ENCODE peak calls at places on chromosomes 11 and 22, in eight cellular contexts. S, A, V, Z, C, G, L and Q are unnamed samples.

GRCh38 chr11:37770145-37770544 is 1172.1 kb upstream of the RAG2 start:
- DNase-seq in S (peak), A (peak), V (no peak), Z (no peak), C (no peak), G (no peak), L (no peak), Q (no peak)

GRCh38 chr11:46674463-46675287 is 25.7 kb downstream of the ARHGAP1 start:
- DNase-seq in S (peak), A (no peak), V (peak), Z (no peak), C (no peak), G (no peak), L (no peak), Q (peak)

GRCh38 chr11:16784671-16785070 is 46.2 kb downstream of the C11orf58 start:
- DNase-seq in S (peak), A (peak), V (no peak), Z (no peak), C (no peak), G (no peak), L (no peak), Q (no peak)

GRCh38 chr11:36165638-36166389 is 123.4 kb downstream of the COMMD9 start:
- DNase-seq in S (no peak), A (no peak), V (no peak), Z (no peak), C (no peak), G (no peak), L (no peak), Q (peak)

GRCh38 chr22:39463931-39464390 is 7.1 kb downstream of the MGAT3 start:
- DNase-seq in S (peak), A (peak), V (no peak), Z (no peak), C (no peak), G (peak), L (peak), Q (no peak)

GRCh38 chr11:35141538-35141937 is 2.6 kb downstream of the CD44 start:
- DNase-seq in S (no peak), A (no peak), V (peak), Z (no peak), C (no peak), G (peak), L (peak), Q (no peak)

GRCh38 chr11:89633125-89633695 is 76.9 kb upstream of the TRIM77 start:
- DNase-seq in S (no peak), A (no peak), V (no peak), Z (no peak), C (no peak), G (no peak), L (peak), Q (no peak)

GRCh38 chr22:21865041-21865440 is 2.4 kb downstream of the MAPK1 start:
- DNase-seq in S (peak), A (peak), V (no peak), Z (no peak), C (no peak), G (peak), L (peak), Q (peak)

GRCh38 chr11:6608011-6608410 is 4.0 kb downstream of the TAF10 start:
- DNase-seq in S (no peak), A (no peak), V (no peak), Z (peak), C (no peak), G (no peak), L (no peak), Q (no peak)

GRCh38 chr22:48444320-48445112 is 1383.2 kb downstream of the BRD1 start:
- DNase-seq in S (no peak), A (no peak), V (peak), Z (no peak), C (no peak), G (no peak), L (no peak), Q (no peak)

GRCh38 chr11:93567406-93567819 is 24.2 kb upstream of the SMCO4 start:
- DNase-seq in S (peak), A (peak), V (peak), Z (peak), C (no peak), G (peak), L (peak), Q (no peak)

GRCh38 chr11:10504490-10504889 is 36.5 kb downstream of the RNF141 start:
- DNase-seq in S (no peak), A (no peak), V (no peak), Z (no peak), C (no peak), G (no peak), L (no peak), Q (no peak)

GRCh38 chr11:46026616-46027293 is 94.5 kb downstream of the PHF21A start:
- DNase-seq in S (peak), A (peak), V (no peak), Z (no peak), C (no peak), G (peak), L (peak), Q (no peak)

GRCh38 chr22:47196493-47196849 is 434.0 kb downstream of the TBC1D22A start:
- DNase-seq in S (no peak), A (no peak), V (no peak), Z (no peak), C (no peak), G (no peak), L (no peak), Q (no peak)

GRCh38 chr22:47195156-47195675 is 432.8 kb downstream of the TBC1D22A start:
- DNase-seq in S (no peak), A (no peak), V (no peak), Z (no peak), C (no peak), G (no peak), L (no peak), Q (no peak)

GRCh38 chr22:47196881-47197701 is 434.6 kb downstream of the TBC1D22A start:
- DNase-seq in S (no peak), A (no peak), V (no peak), Z (peak), C (no peak), G (no peak), L (no peak), Q (no peak)

GRCh38 chr22:47194476-47195155 is 432.2 kb downstream of the TBC1D22A start:
- DNase-seq in S (no peak), A (no peak), V (no peak), Z (peak), C (no peak), G (no peak), L (peak), Q (no peak)

DNA sequence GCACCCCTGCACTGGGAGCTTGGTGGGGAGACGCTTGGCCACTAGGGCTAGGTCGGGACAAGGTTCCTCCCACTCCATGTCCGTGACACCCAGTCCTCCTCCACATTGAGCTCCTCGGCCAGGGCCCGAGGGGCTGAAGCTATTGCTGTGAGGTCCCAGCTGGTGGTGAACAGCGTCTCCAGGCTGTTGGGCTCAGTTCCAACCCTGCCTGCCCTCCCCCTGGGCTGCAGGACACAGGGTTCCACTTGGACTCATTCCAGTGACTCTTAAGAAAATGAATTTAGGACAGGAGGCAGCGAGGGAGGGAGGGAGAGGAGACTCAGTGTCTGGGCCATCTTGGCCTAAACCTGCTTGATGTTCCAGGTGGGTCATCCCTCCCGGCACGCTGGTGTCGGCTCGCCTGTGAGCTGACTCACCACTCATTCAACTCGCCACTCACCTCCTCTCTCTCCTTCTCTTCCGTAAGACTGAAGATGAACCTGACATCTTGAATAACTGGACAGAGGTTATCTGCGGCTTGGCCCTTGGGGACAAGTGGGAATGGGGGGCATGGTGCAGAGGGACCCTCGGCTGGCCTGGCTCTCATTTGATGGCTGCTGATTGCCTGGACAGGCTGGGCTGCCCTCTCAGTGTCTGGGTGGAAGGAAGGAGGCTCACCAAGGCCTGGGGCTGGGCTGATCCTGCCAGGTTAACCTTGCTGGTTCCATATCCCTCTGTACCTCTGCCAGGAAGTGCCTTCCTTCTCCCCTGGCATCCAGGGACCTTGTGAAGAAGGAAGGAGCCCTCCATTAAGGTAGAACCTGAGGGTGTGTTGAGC is 433.4 kb downstream of the TBC1D22A start:
- DNase-seq in S (no peak), A (peak), V (peak), Z (peak), C (no peak), G (no peak), L (no peak), Q (no peak)
- TF ChIP-seq CTCF in S (no peak), A (no peak), V (no peak), Z (no peak), C (no peak), G (no peak), L (no peak), Q (no peak)

DNA sequence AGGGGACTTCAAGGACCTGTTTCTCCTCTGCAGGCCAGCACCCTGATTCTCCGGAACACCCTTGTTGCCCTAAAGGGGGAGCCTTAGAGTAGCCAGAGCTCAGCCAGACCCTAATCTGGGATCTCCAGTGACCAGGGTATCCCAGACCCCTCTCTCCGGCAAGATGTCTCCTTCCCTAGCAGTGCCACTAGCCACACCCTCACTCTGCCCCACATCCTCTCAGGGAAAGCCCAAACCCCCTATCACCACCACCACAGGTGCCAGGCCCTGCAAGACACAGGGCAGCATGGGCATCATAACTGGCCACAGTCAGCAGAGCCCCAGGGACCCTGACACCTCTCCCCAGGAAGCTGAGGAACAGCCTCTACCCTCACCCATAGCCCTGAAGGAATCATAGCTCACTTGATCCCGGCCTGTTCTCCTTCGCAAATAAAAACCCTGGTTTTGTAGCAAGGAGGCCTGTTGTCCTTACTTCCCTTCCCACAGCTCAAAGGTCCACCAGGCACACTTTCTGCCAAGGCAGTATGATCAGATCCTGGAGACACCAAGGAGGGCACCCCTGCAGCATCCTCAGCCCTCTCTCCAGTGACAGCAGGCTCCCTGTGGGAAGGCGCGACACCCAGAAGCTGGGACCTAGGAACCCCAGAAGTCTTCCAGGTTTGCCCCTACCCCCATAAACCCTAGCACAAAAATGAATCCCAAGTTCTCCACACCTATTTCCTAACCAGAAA is 4.6 kb downstream of the CFL1 start:
- DNase-seq in S (no peak), A (no peak), V (no peak), Z (no peak), C (no peak), G (no peak), L (no peak), Q (no peak)
- TF ChIP-seq CTCF in S (no peak), A (peak), V (no peak), Z (no peak), C (no peak), G (no peak), L (no peak), Q (peak)

GRCh38 chr11:515131-515530 is 8.1 kb upstream of the RNH1 start:
- DNase-seq in S (no peak), A (no peak), V (peak), Z (no peak), C (no peak), G (no peak), L (no peak), Q (no peak)

GRCh38 chr11:516400-516799 is 9.4 kb upstream of the RNH1 start:
- DNase-seq in S (no peak), A (no peak), V (no peak), Z (no peak), C (no peak), G (no peak), L (no peak), Q (no peak)

GRCh38 chr11:518463-519202 is 11.6 kb upstream of the RNH1 start:
- DNase-seq in S (peak), A (peak), V (peak), Z (peak), C (peak), G (peak), L (peak), Q (peak)

GRCh38 chr11:521179-521688 is 14.1 kb downstream of the HRAS start:
- DNase-seq in S (no peak), A (no peak), V (no peak), Z (no peak), C (no peak), G (no peak), L (no peak), Q (no peak)

GRCh38 chr11:520428-521178 is 13.6 kb upstream of the RNH1 start:
- DNase-seq in S (no peak), A (no peak), V (no peak), Z (no peak), C (no peak), G (no peak), L (no peak), Q (no peak)
- TF ChIP-seq CTCF in S (peak), A (no peak), V (no peak), Z (no peak), C (no peak), G (no peak), L (no peak), Q (no peak)

GRCh38 chr11:64848779-64849599 is 4.5 kb upstream of the CDC42BPG start:
- DNase-seq in S (no peak), A (no peak), V (no peak), Z (no peak), C (no peak), G (no peak), L (no peak), Q (no peak)
- TF ChIP-seq CTCF in S (no peak), A (no peak), V (no peak), Z (no peak), C (no peak), G (no peak), L (no peak), Q (no peak)